ENCODE peak calls at places on chromosomes 1 and 21, in eight cellular contexts. X is right cardiac atrium; H is cardiac muscle cell; Q is NCI-H460; J is NCI-H2029 treated with DMSO at 0.1 percent for 48 hours; D is stimulated activated CD8-positive, alpha-beta memory T cell treated with anti-CD3 and anti-CD28 coated beads, Interleukin-7, amount 100 ng/mL, for 1 hour; U is AG09319; K is ELF-1. I is an unnamed sample.
A peak's percentile ranks its signal among the peaks of the same experiment; 100 is the strongest.

GRCh38 chr1:48916121-48917069 is 139.7 kb upstream of the BEND5 start:
- DNase-seq in H (peak; percentile 83), X (no peak), J (peak; percentile 47), D (no peak), K (peak; percentile 77), U (peak; percentile 25), Q (peak; percentile 75), I (peak; percentile 47)

GRCh38 chr1:87450615-87451209 is 122.0 kb downstream of the LMO4 start:
- DNase-seq in X (no peak), H (no peak), K (peak; percentile 87), U (no peak), D (no peak), Q (no peak), J (no peak), I (no peak)

GRCh38 chr1:44118682-44119081 is at the start of gene KLF17:
- DNase-seq in Q (no peak), X (no peak), U (no peak), H (no peak), K (no peak), D (no peak), J (no peak), I (no peak)

GRCh38 chr1:113255038-113255727 is 135.1 kb upstream of the MAGI3 start:
- DNase-seq in X (no peak), D (no peak), H (no peak), K (peak; percentile 55), U (no peak), J (no peak), Q (no peak), I (no peak)

GRCh38 chr1:150259758-150260669 is 2.4 kb downstream of the CA14 start:
- DNase-seq in D (no peak), X (no peak), U (no peak), J (peak; percentile 83), H (peak; percentile 45), Q (no peak), K (peak; percentile 95), I (no peak)

GRCh38 chr1:198529414-198529813 is 11.1 kb downstream of the ATP6V1G3 start:
- DNase-seq in Q (no peak), X (no peak), J (no peak), H (peak; percentile 78), K (no peak), U (peak; percentile 63), D (no peak), I (peak; percentile 57)

GRCh38 chr1:33099290-33100118 is 18.6 kb downstream of the AZIN2 start:
- DNase-seq in D (peak; percentile 24), Q (no peak), U (peak; percentile 100), J (no peak), H (peak; percentile 100), K (peak; percentile 17), X (no peak), I (no peak)

GRCh38 chr1:245301162-245301580 is 146.4 kb downstream of the KIF26B start:
- DNase-seq in U (peak; percentile 43), H (peak; percentile 90), J (no peak), Q (no peak), K (no peak), X (no peak), D (no peak), I (peak; percentile 82)

GRCh38 chr1:172380441-172381244 is 39.8 kb upstream of the C1orf105 start:
- DNase-seq in H (peak; percentile 25), U (no peak), X (no peak), K (no peak), D (no peak), J (no peak), Q (no peak), I (peak; percentile 56)

GRCh38 chr21:39655589-39655988 is 42.8 kb downstream of the B3GALT5 start:
- DNase-seq in Q (no peak), D (no peak), J (no peak), H (no peak), K (no peak), X (no peak), U (no peak), I (no peak)

GRCh38 chr1:2526824-2527552 is 592 bp upstream of the PANK4 start:
- DNase-seq in X (no peak), D (no peak), Q (no peak), H (peak; percentile 27), U (no peak), J (no peak), K (peak; percentile 62), I (no peak)

GRCh38 chr1:159931101-159931816 is 6.0 kb upstream of the TAGLN2 start:
- DNase-seq in Q (no peak), H (no peak), J (no peak), K (no peak), U (no peak), X (no peak), D (no peak), I (no peak)

GRCh38 chr1:51708911-51709760 is 92.2 kb downstream of the OSBPL9 start:
- DNase-seq in H (no peak), U (no peak), K (no peak), D (no peak), J (no peak), X (no peak), Q (no peak), I (no peak)

GRCh38 chr1:166133276-166133841 is 33.4 kb downstream of the FAM78B start:
- DNase-seq in K (no peak), X (no peak), U (no peak), H (peak; percentile 6), J (no peak), Q (no peak), D (no peak), I (peak; percentile 15)

GRCh38 chr1:18721776-18722175 is 91.1 kb downstream of the PAX7 start:
- DNase-seq in J (no peak), H (no peak), K (no peak), Q (no peak), D (no peak), X (no peak), U (no peak), I (no peak)

GRCh38 chr21:26096494-26096893 is 74.1 kb downstream of the APP start:
- DNase-seq in D (no peak), H (no peak), K (no peak), Q (no peak), U (no peak), J (no peak), X (no peak), I (no peak)

GRCh38 chr1:54951810-54952226 is 28.6 kb upstream of the TMEM61 start:
- DNase-seq in D (no peak), X (no peak), K (no peak), H (no peak), Q (no peak), U (no peak), J (no peak), I (no peak)

GRCh38 chr21:42352433-42353095 is 1.8 kb upstream of the TFF2 start:
- DNase-seq in H (no peak), D (no peak), J (no peak), K (no peak), X (no peak), U (no peak), Q (no peak), I (no peak)